ENCODE peak calls at places on chromosome 16, in eight cellular contexts. R is caudate nucleus; U is naive thymus-derived CD8-positive, alpha-beta T cell; G is adrenal gland; F is nucleus accumbens; V is mesenchymal stem cell; Q is glutamatergic neuron; X is ecto neural progenitor cell. J is an unnamed sample.

GRCh38 chr16:27123795-27124194 is 57.1 kb downstream of the C16orf82 start:
- DNase-seq in R (no peak), U (no peak), G (no peak), F (no peak), V (no peak), Q (no peak), X (no peak), J (no peak)

GRCh38 chr16:3122926-3123570 is 10.7 kb downstream of the ZNF205 start:
- DNase-seq in R (no peak), U (no peak), G (no peak), F (no peak), V (no peak), Q (no peak), X (no peak), J (no peak)

GRCh38 chr16:11580451-11581086 is 6.2 kb downstream of the LITAF start:
- DNase-seq in R (no peak), U (no peak), G (no peak), F (no peak), V (no peak), Q (no peak), X (no peak), J (peak)

GRCh38 chr16:30096862-30097563 is 1.0 kb upstream of the YPEL3 start:
- DNase-seq in R (no peak), U (no peak), G (no peak), F (no peak), V (no peak), Q (no peak), X (peak), J (no peak)

GRCh38 chr16:57245472-57246113 is 534 bp downstream of the ARL2BP start:
- DNase-seq in R (no peak), U (no peak), G (peak), F (no peak), V (peak), Q (peak), X (no peak), J (no peak)

GRCh38 chr16:49470550-49470949 is 96.9 kb downstream of the C16orf78 start:
- DNase-seq in R (no peak), U (no peak), G (peak), F (no peak), V (no peak), Q (peak), X (peak), J (no peak)

GRCh38 chr16:56354746-56355145 is 70.6 kb downstream of the AMFR start:
- DNase-seq in R (no peak), U (no peak), G (no peak), F (no peak), V (no peak), Q (peak), X (no peak), J (peak)

GRCh38 chr16:49698416-49698815 is 157.5 kb downstream of the ZNF423 start:
- DNase-seq in R (no peak), U (no peak), G (no peak), F (no peak), V (no peak), Q (peak), X (no peak), J (peak)

GRCh38 chr16:2507052-2507678 is 6.6 kb upstream of the ATP6V0C start:
- DNase-seq in R (no peak), U (no peak), G (no peak), F (no peak), V (no peak), Q (no peak), X (no peak), J (no peak)

J was measured in left cardiac atrium.